ENCODE peak calls at places on chromosomes 16 and 17, in ten cellular contexts. One of them, this sample, is unnamed. For H3K4me1, the result is how much of the 10 kb centered on the place peaks cover.

GRCh38 chr17:79549111-79549915 is 61.5 kb downstream of the RBFOX3 start:
- DNase-seq in suprapubic skin: peak
- DNase-seq in HCT116: no peak
- DNase-seq in endothelial cell of umbilical vein: no peak
- DNase-seq in Panc1: no peak
- DNase-seq in K562: no peak
- DNase-seq in breast epithelium: no peak
- DNase-seq in stomach: no peak
- DNase-seq in transverse colon: no peak
- DNase-seq in GM12878: no peak
- DNase-seq in this sample: peak

GRCh38 chr17:67033613-67034012 is 10.7 kb upstream of the CACNG1 start:
- DNase-seq in suprapubic skin: no peak
- DNase-seq in HCT116: no peak
- DNase-seq in K562: no peak
- DNase-seq in transverse colon: no peak
- DNase-seq in stomach: no peak
- DNase-seq in GM12878: no peak
- DNase-seq in breast epithelium: no peak
- DNase-seq in Panc1: no peak
- DNase-seq in endothelial cell of umbilical vein: no peak
- DNase-seq in this sample: no peak

GRCh38 chr17:63382136-63382535 is 64.0 kb downstream of the CYB561 start:
- DNase-seq in K562: no peak
- DNase-seq in stomach: no peak
- DNase-seq in Panc1: no peak
- DNase-seq in suprapubic skin: no peak
- DNase-seq in breast epithelium: no peak
- DNase-seq in GM12878: no peak
- DNase-seq in endothelial cell of umbilical vein: peak
- DNase-seq in HCT116: no peak
- DNase-seq in transverse colon: no peak
- DNase-seq in this sample: no peak

GRCh38 chr16:50196736-50197135 is 43.6 kb downstream of the TENT4B start:
- DNase-seq in HCT116: no peak
- DNase-seq in breast epithelium: no peak
- DNase-seq in transverse colon: no peak
- DNase-seq in GM12878: no peak
- DNase-seq in stomach: no peak
- DNase-seq in K562: no peak
- DNase-seq in endothelial cell of umbilical vein: no peak
- DNase-seq in Panc1: no peak
- DNase-seq in suprapubic skin: no peak
- DNase-seq in this sample: no peak

GRCh38 chr16:522320-523096 is 5.0 kb upstream of the CAPN15 start:
- DNase-seq in Panc1: no peak
- DNase-seq in endothelial cell of umbilical vein: no peak
- DNase-seq in HCT116: no peak
- DNase-seq in stomach: no peak
- DNase-seq in GM12878: no peak
- DNase-seq in breast epithelium: no peak
- DNase-seq in transverse colon: no peak
- DNase-seq in K562: no peak
- DNase-seq in suprapubic skin: peak
- DNase-seq in this sample: no peak

GRCh38 chr16:83717814-83718213 is 90.0 kb upstream of the HSBP1 start:
- DNase-seq in stomach: no peak
- DNase-seq in GM12878: no peak
- DNase-seq in breast epithelium: no peak
- DNase-seq in suprapubic skin: no peak
- DNase-seq in endothelial cell of umbilical vein: peak
- DNase-seq in K562: no peak
- DNase-seq in Panc1: no peak
- DNase-seq in HCT116: no peak
- DNase-seq in transverse colon: no peak
- DNase-seq in this sample: no peak

GRCh38 chr17:18280766-18281165 is 20.3 kb downstream of the MIEF2 start:
- DNase-seq in suprapubic skin: no peak
- DNase-seq in Panc1: no peak
- DNase-seq in HCT116: no peak
- DNase-seq in endothelial cell of umbilical vein: no peak
- DNase-seq in breast epithelium: no peak
- DNase-seq in K562: no peak
- DNase-seq in transverse colon: no peak
- DNase-seq in GM12878: no peak
- DNase-seq in stomach: no peak
- DNase-seq in this sample: no peak

GRCh38 chr17:77495575-77495974 is 354.8 kb downstream of the SEC14L1 start:
- DNase-seq in HCT116: no peak
- DNase-seq in suprapubic skin: peak
- DNase-seq in stomach: no peak
- DNase-seq in transverse colon: peak
- DNase-seq in GM12878: no peak
- DNase-seq in Panc1: no peak
- DNase-seq in K562: no peak
- DNase-seq in endothelial cell of umbilical vein: no peak
- DNase-seq in breast epithelium: no peak
- DNase-seq in this sample: peak

GRCh38 chr17:40027614-40028012 is 12.4 kb downstream of the CSF3 start:
- DNase-seq in breast epithelium: no peak
- DNase-seq in endothelial cell of umbilical vein: no peak
- DNase-seq in Panc1: no peak
- DNase-seq in K562: no peak
- DNase-seq in HCT116: no peak
- DNase-seq in suprapubic skin: no peak
- DNase-seq in stomach: no peak
- DNase-seq in GM12878: no peak
- DNase-seq in transverse colon: no peak
- DNase-seq in this sample: no peak

GRCh38 chr17:70613681-70614080 is 444.3 kb downstream of the KCNJ2 start:
- DNase-seq in breast epithelium: no peak
- DNase-seq in transverse colon: no peak
- DNase-seq in GM12878: no peak
- DNase-seq in stomach: no peak
- DNase-seq in HCT116: no peak
- DNase-seq in endothelial cell of umbilical vein: no peak
- DNase-seq in K562: no peak
- DNase-seq in Panc1: no peak
- DNase-seq in suprapubic skin: no peak
- DNase-seq in this sample: no peak

GRCh38 chr17:80940171-80941123 is 51.2 kb upstream of the CHMP6 start:
- DNase-seq in K562: no peak
- DNase-seq in HCT116: no peak
- DNase-seq in GM12878: no peak
- DNase-seq in endothelial cell of umbilical vein: no peak
- DNase-seq in Panc1: no peak
- DNase-seq in breast epithelium: no peak
- DNase-seq in transverse colon: no peak
- DNase-seq in stomach: no peak
- DNase-seq in suprapubic skin: peak
- DNase-seq in this sample: peak

GRCh38 chr17:1627219-1627986 is 1.2 kb downstream of the SLC43A2 start:
- DNase-seq in breast epithelium: no peak
- DNase-seq in GM12878: no peak
- DNase-seq in K562: peak
- DNase-seq in transverse colon: peak
- DNase-seq in endothelial cell of umbilical vein: no peak
- DNase-seq in stomach: no peak
- DNase-seq in Panc1: no peak
- DNase-seq in HCT116: no peak
- DNase-seq in suprapubic skin: no peak
- DNase-seq in this sample: no peak

GRCh38 chr16:15398618-15399316 is 3.2 kb downstream of the MPV17L start:
- DNase-seq in stomach: no peak
- DNase-seq in transverse colon: no peak
- DNase-seq in GM12878: no peak
- DNase-seq in endothelial cell of umbilical vein: no peak
- DNase-seq in HCT116: no peak
- DNase-seq in breast epithelium: no peak
- DNase-seq in Panc1: no peak
- DNase-seq in suprapubic skin: no peak
- DNase-seq in K562: no peak
- DNase-seq in this sample: no peak

GRCh38 chr16:15404792-15405191 is 9.2 kb downstream of the MPV17L start:
- DNase-seq in transverse colon: peak
- DNase-seq in Panc1: no peak
- DNase-seq in endothelial cell of umbilical vein: no peak
- DNase-seq in K562: no peak
- DNase-seq in breast epithelium: peak
- DNase-seq in suprapubic skin: no peak
- DNase-seq in stomach: no peak
- DNase-seq in HCT116: no peak
- DNase-seq in GM12878: no peak
- DNase-seq in this sample: no peak

GRCh38 chr16:15399317-15399716 is 3.8 kb downstream of the MPV17L start:
- DNase-seq in suprapubic skin: no peak
- DNase-seq in breast epithelium: no peak
- DNase-seq in K562: no peak
- DNase-seq in transverse colon: no peak
- DNase-seq in HCT116: no peak
- DNase-seq in GM12878: no peak
- DNase-seq in stomach: no peak
- DNase-seq in Panc1: no peak
- DNase-seq in endothelial cell of umbilical vein: no peak
- DNase-seq in this sample: no peak

GRCh38 chr16:15403392-15403995 is 7.9 kb downstream of the MPV17L start:
- DNase-seq in K562: no peak
- DNase-seq in endothelial cell of umbilical vein: no peak
- DNase-seq in breast epithelium: no peak
- DNase-seq in GM12878: no peak
- DNase-seq in stomach: no peak
- DNase-seq in transverse colon: no peak
- DNase-seq in suprapubic skin: no peak
- DNase-seq in HCT116: no peak
- DNase-seq in Panc1: no peak
- DNase-seq in this sample: no peak

GRCh38 chr16:15401972-15402371 is 6.4 kb downstream of the MPV17L start:
- DNase-seq in suprapubic skin: no peak
- DNase-seq in transverse colon: no peak
- DNase-seq in stomach: no peak
- DNase-seq in K562: no peak
- DNase-seq in Panc1: no peak
- DNase-seq in HCT116: no peak
- DNase-seq in GM12878: no peak
- DNase-seq in endothelial cell of umbilical vein: no peak
- DNase-seq in breast epithelium: no peak
- DNase-seq in this sample: no peak
- H3K4me3 ChIP-seq in suprapubic skin: no peak
- H3K4me3 ChIP-seq in transverse colon: no peak
- H3K4me3 ChIP-seq in stomach: no peak
- H3K4me3 ChIP-seq in K562: no peak
- H3K4me3 ChIP-seq in Panc1: no peak
- H3K4me3 ChIP-seq in HCT116: no peak
- H3K4me3 ChIP-seq in GM12878: no peak
- H3K4me3 ChIP-seq in endothelial cell of umbilical vein: no peak
- H3K4me3 ChIP-seq in breast epithelium: no peak
- H3K4me3 ChIP-seq in this sample: no peak

GRCh38 chr17:74513987-74514631 is 17.2 kb downstream of the CD300LB start:
- DNase-seq in HCT116: peak
- DNase-seq in stomach: peak
- DNase-seq in suprapubic skin: no peak
- DNase-seq in endothelial cell of umbilical vein: peak
- DNase-seq in breast epithelium: peak
- DNase-seq in Panc1: peak
- DNase-seq in GM12878: peak
- DNase-seq in transverse colon: no peak
- DNase-seq in K562: peak
- DNase-seq in this sample: no peak
- H3K4me1 ChIP-seq in HCT116: under half
- H3K4me1 ChIP-seq in stomach: under half
- H3K4me1 ChIP-seq in suprapubic skin: under half
- H3K4me1 ChIP-seq in endothelial cell of umbilical vein: under half
- H3K4me1 ChIP-seq in breast epithelium: under half
- H3K4me1 ChIP-seq in Panc1: under half
- H3K4me1 ChIP-seq in GM12878: under half
- H3K4me1 ChIP-seq in transverse colon: under half
- H3K4me1 ChIP-seq in K562: under half
- H3K4me1 ChIP-seq in this sample: under half

DNA sequence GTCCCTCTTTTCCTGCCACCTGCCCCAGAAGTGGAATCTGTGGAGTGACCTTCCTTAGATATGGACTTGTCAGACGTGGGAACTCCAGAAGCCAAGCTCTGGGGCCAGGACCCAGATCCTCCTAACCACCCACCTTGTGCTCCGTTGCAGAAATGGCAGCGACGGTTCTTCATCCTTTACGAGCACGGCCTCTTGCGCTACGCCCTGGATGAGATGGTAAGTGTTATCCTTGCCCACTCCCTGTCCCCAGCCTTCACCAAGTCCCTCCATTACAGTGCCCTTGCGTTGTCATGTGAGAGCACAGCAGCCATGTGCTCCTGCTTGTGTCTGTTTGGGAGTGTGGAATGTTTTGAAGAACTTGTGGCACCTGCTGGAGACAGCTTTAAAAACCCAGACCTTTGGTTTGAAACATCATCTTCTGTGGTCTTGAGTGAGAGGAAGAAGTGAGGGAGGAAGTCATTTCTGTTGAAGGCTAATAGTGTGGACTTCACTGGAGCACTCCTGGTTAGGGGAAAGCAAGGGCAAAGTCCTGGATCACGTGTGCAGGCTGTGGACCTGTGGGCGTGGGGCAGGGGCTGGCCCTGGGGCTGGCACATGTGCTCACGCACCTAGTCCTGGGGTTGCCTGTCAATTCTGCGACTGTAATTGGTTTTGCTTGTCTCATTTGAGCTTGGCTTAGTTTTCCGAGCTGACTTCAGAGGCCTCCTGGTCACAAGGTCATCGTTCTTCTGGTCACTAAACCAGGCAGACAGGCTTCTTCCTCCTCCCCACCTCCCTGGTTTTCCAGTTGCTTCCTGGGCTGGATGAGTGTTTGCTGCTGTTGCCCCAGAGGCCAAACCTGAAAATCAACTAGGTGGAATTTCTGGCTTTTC is 35.8 kb downstream of the MPRIP start:
- DNase-seq in HCT116: no peak
- DNase-seq in endothelial cell of umbilical vein: no peak
- DNase-seq in stomach: peak
- DNase-seq in breast epithelium: no peak
- DNase-seq in transverse colon: peak
- DNase-seq in Panc1: no peak
- DNase-seq in K562: no peak
- DNase-seq in suprapubic skin: no peak
- DNase-seq in GM12878: no peak
- DNase-seq in this sample: no peak
- TF ChIP-seq POLR2AphosphoS5 in HCT116: no peak
- TF ChIP-seq POLR2AphosphoS5 in endothelial cell of umbilical vein: no peak
- TF ChIP-seq POLR2AphosphoS5 in stomach: peak
- TF ChIP-seq POLR2AphosphoS5 in breast epithelium: no peak
- TF ChIP-seq POLR2AphosphoS5 in transverse colon: no peak
- TF ChIP-seq POLR2AphosphoS5 in Panc1: no peak
- TF ChIP-seq POLR2AphosphoS5 in K562: no peak
- TF ChIP-seq POLR2AphosphoS5 in suprapubic skin: no peak
- TF ChIP-seq POLR2AphosphoS5 in GM12878: no peak
- TF ChIP-seq POLR2AphosphoS5 in this sample: no peak

DNA sequence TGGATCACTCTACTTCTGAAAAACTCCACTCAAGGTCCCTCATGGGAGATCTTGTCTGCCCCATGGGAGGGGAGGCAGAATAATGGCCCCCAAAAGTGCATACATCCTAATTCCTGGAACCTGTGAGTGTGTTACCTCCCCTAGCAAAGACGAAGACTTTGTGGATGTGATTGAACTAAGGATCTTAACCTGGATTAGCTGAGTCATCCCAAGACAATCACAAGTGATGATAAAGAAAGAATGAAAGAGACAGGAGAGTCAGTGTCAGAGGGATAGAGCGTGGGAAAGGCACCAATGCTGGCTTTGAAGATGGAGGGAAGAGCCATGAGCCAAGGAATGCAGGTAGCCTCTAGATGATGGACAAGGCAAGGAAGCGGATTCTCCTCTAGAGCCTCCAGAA is 374.7 kb upstream of the DYNLRB2 start:
- DNase-seq in K562: no peak
- DNase-seq in Panc1: no peak
- DNase-seq in HCT116: no peak
- DNase-seq in endothelial cell of umbilical vein: no peak
- DNase-seq in suprapubic skin: no peak
- DNase-seq in stomach: no peak
- DNase-seq in transverse colon: no peak
- DNase-seq in GM12878: no peak
- DNase-seq in breast epithelium: no peak
- DNase-seq in this sample: no peak
- H3K4me3 ChIP-seq in K562: no peak
- H3K4me3 ChIP-seq in Panc1: no peak
- H3K4me3 ChIP-seq in HCT116: no peak
- H3K4me3 ChIP-seq in endothelial cell of umbilical vein: no peak
- H3K4me3 ChIP-seq in suprapubic skin: no peak
- H3K4me3 ChIP-seq in stomach: no peak
- H3K4me3 ChIP-seq in transverse colon: no peak
- H3K4me3 ChIP-seq in GM12878: no peak
- H3K4me3 ChIP-seq in breast epithelium: no peak
- H3K4me3 ChIP-seq in this sample: no peak

This sample was measured in upper lobe of left lung.